ENCODE peak calls at places on chromosomes 2 and 18, in four cellular contexts. Y, P, T and G are unnamed samples.

GRCh38 chr2:234840336-234840735 is 111.5 kb upstream of the SH3BP4 start:
- DNase-seq in Y (no peak), P (peak), T (peak), G (peak)

GRCh38 chr2:126299469-126299976 is 356.4 kb upstream of the GYPC start:
- DNase-seq in Y (no peak), P (no peak), T (no peak), G (no peak)

GRCh38 chr18:41993151-41993550 is 38.1 kb downstream of the PIK3C3 start:
- DNase-seq in Y (no peak), P (no peak), T (no peak), G (no peak)

GRCh38 chr2:241340621-241341163 is 15.4 kb upstream of the FARP2 start:
- DNase-seq in Y (no peak), P (no peak), T (no peak), G (no peak)

GRCh38 chr18:36688020-36688965 is 140.5 kb downstream of the TPGS2 start:
- DNase-seq in Y (peak), P (peak), T (peak), G (peak)

GRCh38 chr2:224793961-224794360 is 77.8 kb upstream of the CCDC195 start:
- DNase-seq in Y (no peak), P (no peak), T (no peak), G (no peak)

GRCh38 chr2:144682248-144682647 is 162.3 kb upstream of the ZEB2 start:
- DNase-seq in Y (no peak), P (peak), T (no peak), G (peak)

GRCh38 chr2:75100011-75100680 is 99.2 kb downstream of the TACR1 start:
- DNase-seq in Y (no peak), P (peak), T (no peak), G (peak)

GRCh38 chr2:238776003-238776640 is 71.8 kb upstream of the TWIST2 start:
- DNase-seq in Y (no peak), P (no peak), T (no peak), G (no peak)

GRCh38 chr2:176491172-176491904 is 222.1 kb downstream of the MTX2 start:
- DNase-seq in Y (peak), P (peak), T (peak), G (no peak)

GRCh38 chr2:933734-934295 is 16.8 kb upstream of the SNTG2 start:
- DNase-seq in Y (no peak), P (no peak), T (no peak), G (no peak)

GRCh38 chr2:37376421-37377186 is 32.2 kb downstream of the QPCT start:
- DNase-seq in Y (no peak), P (peak), T (no peak), G (peak)

GRCh38 chr2:18271370-18272147 is 288.9 kb downstream of the RDH14 start:
- DNase-seq in Y (no peak), P (no peak), T (no peak), G (no peak)

GRCh38 chr2:96147593-96148201 is 2.5 kb upstream of the DUSP2 start:
- DNase-seq in Y (no peak), P (no peak), T (peak), G (no peak)

GRCh38 chr2:109260886-109261700 is 132.1 kb downstream of the SH3RF3 start:
- DNase-seq in Y (no peak), P (no peak), T (peak), G (peak)

GRCh38 chr2:199916980-199917379 is 5.9 kb downstream of the C2orf69 start:
- DNase-seq in Y (no peak), P (no peak), T (no peak), G (no peak)

GRCh38 chr2:43220982-43221659 is 5.3 kb downstream of the ZFP36L2 start:
- DNase-seq in Y (no peak), P (no peak), T (no peak), G (peak)

GRCh38 chr2:198916548-198916947 is 541.2 kb downstream of the SATB2 start:
- DNase-seq in Y (no peak), P (no peak), T (no peak), G (no peak)

GRCh38 chr2:207136872-207137271 is 28.9 kb downstream of the KLF7 start:
- DNase-seq in Y (no peak), P (no peak), T (no peak), G (no peak)

GRCh38 chr18:24397131-24397693 is 412 bp downstream of the OSBPL1A start:
- DNase-seq in Y (no peak), P (peak), T (peak), G (peak)

GRCh38 chr2:23620841-23621341 is 235.9 kb downstream of the KLHL29 start:
- DNase-seq in Y (no peak), P (no peak), T (no peak), G (peak)

GRCh38 chr2:12106440-12107080 is 360.1 kb downstream of the LPIN1 start:
- DNase-seq in Y (no peak), P (peak), T (no peak), G (no peak)

GRCh38 chr2:162202203-162202602 is 41.0 kb downstream of the FAP start:
- DNase-seq in Y (no peak), P (no peak), T (no peak), G (no peak)

GRCh38 chr2:35365859-35366258 is 989.7 kb upstream of the CRIM1 start:
- DNase-seq in Y (no peak), P (peak), T (no peak), G (peak)

GRCh38 chr2:215830313-215830712 is 183.0 kb downstream of the MREG start:
- DNase-seq in Y (no peak), P (no peak), T (peak), G (no peak)

GRCh38 chr2:45176399-45176798 is 167.1 kb upstream of the SIX2 start:
- DNase-seq in Y (no peak), P (no peak), T (no peak), G (no peak)

GRCh38 chr18:48868468-48869466 is 82.0 kb downstream of the SMAD7 start:
- DNase-seq in Y (peak), P (no peak), T (no peak), G (no peak)

GRCh38 chr2:200482194-200482593 is 27.7 kb downstream of the KCTD18 start:
- DNase-seq in Y (peak), P (no peak), T (no peak), G (no peak)

GRCh38 chr2:216608525-216608924 is 24.7 kb upstream of the IGFBP2 start:
- DNase-seq in Y (no peak), P (no peak), T (no peak), G (no peak)

GRCh38 chr2:101386599-101387150 is 628 bp downstream of the CREG2 start:
- DNase-seq in Y (no peak), P (no peak), T (no peak), G (no peak)

GRCh38 chr2:43824512-43824911 is 14.1 kb downstream of the ABCG5 start:
- DNase-seq in Y (no peak), P (no peak), T (no peak), G (no peak)